ENCODE peak calls at places on chromosomes 3 and 15, in four cellular contexts. Q is naive thymus-derived CD4-positive, alpha-beta T cell; I is vagina; O is upper lobe of right lung. K is an unnamed sample. For H3K9me3, the result is how much of the 10 kb centered on the place peaks cover.

GRCh38 chr15:67065531-67066005 is at the start of gene SMAD3:
- DNase-seq in Q (peak), I (no peak), O (peak), K (peak)

GRCh38 chr3:146026547-146026946 is 134.4 kb downstream of the PLOD2 start:
- DNase-seq in Q (no peak), I (no peak), O (no peak), K (no peak)

GRCh38 chr15:68423359-68424028 is 8.5 kb downstream of the ITGA11 start:
- DNase-seq in Q (no peak), I (no peak), O (no peak), K (no peak)

GRCh38 chr3:198079771-198080520 is 119.9 kb downstream of the LMLN start:
- DNase-seq in Q (peak), I (no peak), O (no peak), K (no peak)

GRCh38 chr3:156291269-156292123 is 171.1 kb downstream of the KCNAB1 start:
- DNase-seq in Q (no peak), I (no peak), O (no peak), K (no peak)

GRCh38 chr3:38150780-38151528 is 12.5 kb downstream of the MYD88 start:
- DNase-seq in Q (no peak), I (peak), O (no peak), K (no peak)

GRCh38 chr3:167493240-167493639 is 19.4 kb upstream of the SERPINI2 start:
- DNase-seq in Q (no peak), I (no peak), O (no peak), K (no peak)

GRCh38 chr3:194871864-194872668 is 186.4 kb downstream of the FAM43A start:
- DNase-seq in Q (no peak), I (peak), O (no peak), K (no peak)

GRCh38 chr15:31439328-31439727 is 112.7 kb downstream of the KLF13 start:
- DNase-seq in Q (no peak), I (no peak), O (no peak), K (no peak)

GRCh38 chr3:187684444-187684843 is 14.2 kb upstream of the SST start:
- DNase-seq in Q (no peak), I (no peak), O (no peak), K (no peak)

GRCh38 chr3:194976813-194977322 is 291.2 kb downstream of the FAM43A start:
- DNase-seq in Q (no peak), I (no peak), O (no peak), K (no peak)

GRCh38 chr15:61584410-61584809 is 355.3 kb upstream of the RORA start:
- DNase-seq in Q (no peak), I (no peak), O (no peak), K (no peak)

GRCh38 chr3:121601212-121601812 is 8.1 kb downstream of the FBXO40 start:
- DNase-seq in Q (no peak), I (no peak), O (no peak), K (no peak)

GRCh38 chr3:160929595-160929994 is 173.6 kb downstream of the PPM1L start:
- DNase-seq in Q (no peak), I (no peak), O (no peak), K (no peak)

GRCh38 chr3:112056451-112056929 is 22.0 kb downstream of the TMPRSS7 start:
- DNase-seq in Q (no peak), I (no peak), O (no peak), K (no peak)

GRCh38 chr15:84620626-84621025 is 19.8 kb downstream of the ZSCAN2 start:
- DNase-seq in Q (no peak), I (no peak), O (no peak), K (no peak)

GRCh38 chr15:94582368-94582767 is 351.0 kb downstream of the MCTP2 start:
- DNase-seq in Q (no peak), I (no peak), O (no peak), K (no peak)

GRCh38 chr3:12154151-12154550 is 4.6 kb downstream of the TIMP4 start:
- DNase-seq in Q (no peak), I (no peak), O (no peak), K (no peak)

GRCh38 chr3:72738752-72739520 is 109.3 kb downstream of the SHQ1 start:
- DNase-seq in Q (peak), I (no peak), O (peak), K (peak)

DNA sequence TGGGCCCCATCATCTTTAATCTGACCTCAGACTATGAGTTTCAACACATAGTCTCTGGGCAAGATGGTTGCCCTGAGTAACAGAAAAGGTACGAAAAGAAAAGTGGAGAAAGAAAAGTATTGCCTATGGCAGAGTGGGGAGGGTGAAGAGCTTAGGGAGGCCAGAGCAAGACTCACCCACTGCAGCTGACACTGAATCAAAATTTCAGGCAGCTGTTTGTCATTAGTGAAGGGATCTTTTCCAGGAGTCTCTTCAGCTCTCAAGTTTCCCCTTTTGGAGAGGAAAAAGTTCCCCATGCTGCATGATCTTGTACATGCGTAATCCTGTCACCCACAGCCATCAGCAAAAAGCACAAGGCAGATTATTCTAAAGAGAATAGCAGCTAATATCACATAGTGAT is 616.9 kb upstream of the GBE1 start:
- DNase-seq in Q (no peak), I (no peak), O (no peak), K (no peak)
- H3K9me3 ChIP-seq in Q (under half), I (under half), O (under half), K (under half)

DNA sequence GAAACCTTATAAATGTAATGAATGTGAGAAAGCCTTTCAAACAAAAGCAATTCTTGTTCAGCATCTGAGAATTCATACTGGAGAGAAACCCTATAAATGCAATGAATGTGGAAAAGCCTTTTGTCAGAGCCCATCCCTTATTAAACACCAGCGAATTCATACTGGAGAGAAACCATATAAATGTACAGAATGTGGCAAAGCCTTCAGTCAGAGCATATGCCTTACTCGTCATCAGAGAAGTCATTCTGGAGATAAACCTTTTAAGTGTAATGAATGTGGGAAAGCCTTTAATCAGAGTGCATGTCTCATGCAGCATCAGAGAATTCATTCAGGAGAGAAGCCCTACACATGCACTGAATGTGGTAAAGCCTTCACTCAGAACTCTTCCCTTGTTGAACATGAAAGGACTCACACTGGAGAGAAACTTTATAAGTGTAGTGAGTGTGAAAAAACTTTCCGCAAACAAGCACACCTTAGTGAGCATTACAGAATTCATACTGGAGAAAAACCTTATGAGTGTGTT is 5.3 kb downstream of the ZNF501 start:
- DNase-seq in Q (no peak), I (no peak), O (no peak), K (no peak)
- H3K9me3 ChIP-seq in Q (half or more), I (half or more), O (half or more), K (under half)

DNA sequence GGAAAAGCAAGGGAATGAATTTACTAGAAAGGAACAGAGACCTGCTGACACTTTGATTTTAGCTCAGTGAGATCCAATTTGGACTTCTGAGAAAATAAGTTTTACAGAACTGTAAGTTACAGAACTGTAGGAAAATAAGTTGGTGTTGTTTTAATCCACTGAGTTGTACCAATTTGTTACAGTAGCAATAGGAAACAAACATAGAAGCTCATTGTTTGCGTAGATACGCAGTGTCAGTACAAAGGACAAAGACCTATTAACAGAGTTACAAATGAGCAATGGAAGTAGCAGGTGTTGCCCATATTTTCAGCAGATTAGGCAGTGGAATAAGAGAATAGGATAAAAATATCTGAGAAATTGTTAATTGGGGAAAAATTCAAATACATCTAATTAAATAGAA is 385.8 kb upstream of the CNTN6 start:
- DNase-seq in Q (no peak), I (no peak), O (no peak), K (no peak)
- H3K9me3 ChIP-seq in Q (under half), I (under half), O (under half), K (under half)

GRCh38 chr15:25054329-25054728 is 99.5 kb downstream of the SNRPN start:
- DNase-seq in Q (no peak), I (no peak), O (no peak), K (no peak)
- H3K9me3 ChIP-seq in Q (half or more), I (half or more), O (half or more), K (half or more)

DNA sequence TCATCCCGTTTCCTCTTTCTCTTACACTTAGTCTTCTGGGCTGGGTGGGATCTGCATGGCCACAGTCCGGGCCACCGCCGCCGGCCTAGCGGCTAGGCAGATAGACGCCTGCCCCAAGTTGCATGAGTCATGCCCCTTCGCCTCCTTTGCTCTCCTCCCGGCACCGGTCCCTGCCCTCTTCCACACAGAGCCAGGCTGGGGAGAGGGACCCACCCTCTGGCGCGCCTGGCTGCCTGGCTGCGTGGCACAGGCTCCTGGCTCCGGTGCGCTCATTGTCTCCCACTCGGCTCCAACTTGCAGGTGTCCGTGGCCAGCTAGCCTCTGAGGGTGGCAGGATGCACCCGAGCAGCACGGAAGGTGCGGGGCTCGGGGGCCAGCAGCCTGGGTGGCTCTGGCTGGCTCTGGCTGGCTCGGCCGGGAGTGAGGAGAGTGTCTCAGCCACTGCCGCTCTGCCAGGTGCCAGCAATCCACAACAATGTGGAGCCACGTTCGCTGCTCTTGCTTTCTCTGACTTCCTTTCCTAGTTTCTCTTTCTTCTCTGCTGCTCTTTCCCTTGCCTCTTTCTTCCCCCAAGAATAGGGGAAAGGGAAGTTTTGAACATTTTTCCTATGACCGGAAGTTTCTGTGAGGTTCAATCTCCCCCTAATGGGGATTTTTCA is 22.4 kb upstream of the MTHFS start:
- DNase-seq in Q (no peak), I (no peak), O (no peak), K (no peak)
- H3K9me3 ChIP-seq in Q (half or more), I (half or more), O (half or more), K (under half)

GRCh38 chr15:39495871-39496459 is 84.9 kb upstream of the THBS1 start:
- DNase-seq in Q (no peak), I (no peak), O (no peak), K (no peak)

GRCh38 chr15:39491917-39492490 is 88.9 kb upstream of the THBS1 start:
- DNase-seq in Q (no peak), I (no peak), O (no peak), K (no peak)

GRCh38 chr15:39493393-39494067 is 87.3 kb upstream of the THBS1 start:
- DNase-seq in Q (no peak), I (no peak), O (no peak), K (no peak)

GRCh38 chr15:39497016-39497758 is 83.7 kb upstream of the THBS1 start:
- DNase-seq in Q (no peak), I (no peak), O (no peak), K (no peak)

DNA sequence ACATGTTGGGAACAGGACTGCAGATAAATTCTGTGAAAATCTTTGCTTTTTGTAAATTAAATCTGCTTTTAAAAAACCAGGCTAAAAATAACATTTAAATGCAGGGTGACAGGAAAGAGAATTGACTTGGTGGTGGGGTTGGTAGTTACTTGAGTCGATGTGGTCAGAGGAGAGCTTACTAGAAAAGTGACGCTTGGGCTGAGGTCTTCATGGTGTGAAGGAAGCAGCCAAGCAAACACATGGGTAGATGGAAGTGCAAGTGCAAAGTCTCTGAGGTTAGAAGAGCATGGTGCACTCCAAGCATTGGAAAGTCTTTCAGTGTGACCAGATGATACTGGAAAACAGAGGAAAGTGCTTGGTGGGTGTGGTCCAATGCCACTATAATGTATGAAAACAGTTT is 86.4 kb upstream of the THBS1 start:
- DNase-seq in Q (no peak), I (no peak), O (no peak), K (no peak)
- H3K9me3 ChIP-seq in Q (under half), I (under half), O (under half), K (under half)

GRCh38 chr15:20294651-20295237 is 246.9 kb downstream of the GOLGA6L6 start:
- DNase-seq in Q (no peak), I (no peak), O (peak), K (no peak)
- H3K9me3 ChIP-seq in Q (under half), I (under half), O (under half), K (under half)

GRCh38 chr3:126197343-126197742 is 17.0 kb upstream of the ALDH1L1 start:
- DNase-seq in Q (no peak), I (no peak), O (no peak), K (no peak)

GRCh38 chr3:126197854-126198584 is 17.6 kb upstream of the ALDH1L1 start:
- DNase-seq in Q (peak), I (no peak), O (no peak), K (no peak)

GRCh38 chr3:126191246-126191645 is 10.9 kb upstream of the ALDH1L1 start:
- DNase-seq in Q (no peak), I (no peak), O (no peak), K (no peak)

GRCh38 chr3:126199256-126199655 is 18.9 kb upstream of the ALDH1L1 start:
- DNase-seq in Q (no peak), I (no peak), O (no peak), K (no peak)

GRCh38 chr3:126194713-126195305 is 14.4 kb upstream of the ALDH1L1 start:
- DNase-seq in Q (no peak), I (no peak), O (no peak), K (no peak)
- H3K9me3 ChIP-seq in Q (under half), I (under half), O (under half), K (under half)

GRCh38 chr3:23654571-23654970 is 151.2 kb upstream of the UBE2E1 start:
- DNase-seq in Q (no peak), I (no peak), O (no peak), K (no peak)
- H3K9me3 ChIP-seq in Q (under half), I (under half), O (under half), K (under half)

GRCh38 chr15:27635916-27636315 is 463.2 kb downstream of the OCA2 start:
- DNase-seq in Q (no peak), I (no peak), O (no peak), K (no peak)
- H3K9me3 ChIP-seq in Q (under half), I (under half), O (under half), K (under half)